ENCODE peak calls at places on chromosomes 3 and 15, in eight cellular contexts. R is CD8-positive, alpha-beta T cell; S is substantia nigra; K is CD4-positive, alpha-beta T cell; X is CD4-positive, alpha-beta memory T cell; N is upper lobe of right lung; F is pancreas; H is HCT116. J is an unnamed sample.

GRCh38 chr15:31403096-31403495 is 76.5 kb downstream of the KLF13 start:
- DNase-seq in R (no peak), S (no peak), K (no peak), X (no peak), N (no peak), F (no peak), H (no peak), J (no peak)

GRCh38 chr3:15713364-15713763 is 84.4 kb downstream of the ANKRD28 start:
- DNase-seq in R (no peak), S (no peak), K (no peak), X (no peak), N (no peak), F (no peak), H (no peak), J (no peak)

GRCh38 chr15:23687143-23687470 is at the start of gene NDN:
- DNase-seq in R (no peak), S (peak; percentile 26), K (no peak), X (no peak), N (peak; percentile 78), F (peak; percentile 66), H (no peak), J (no peak)

GRCh38 chr3:148227534-148227933 is 470.2 kb upstream of the AGTR1 start:
- DNase-seq in R (no peak), S (no peak), K (no peak), X (no peak), N (no peak), F (no peak), H (no peak), J (no peak)

GRCh38 chr15:70291295-70291694 is 193.6 kb upstream of the TLE3 start:
- DNase-seq in R (no peak), S (no peak), K (no peak), X (no peak), N (peak; percentile 55), F (no peak), H (no peak), J (no peak)

GRCh38 chr3:154792828-154793227 is 287.3 kb upstream of the MME start:
- DNase-seq in R (no peak), S (no peak), K (no peak), X (no peak), N (no peak), F (no peak), H (no peak), J (no peak)

GRCh38 chr3:195532858-195533257 is 10.3 kb downstream of the PPP1R2 start:
- DNase-seq in R (no peak), S (no peak), K (no peak), X (no peak), N (no peak), F (no peak), H (no peak), J (no peak)

GRCh38 chr3:13025090-13025489 is 48.1 kb downstream of the IQSEC1 start:
- DNase-seq in R (no peak), S (peak; percentile 48), K (no peak), X (no peak), N (peak; percentile 72), F (peak; percentile 14), H (peak; percentile 4), J (no peak)

GRCh38 chr3:4999626-5000184 is 20.5 kb downstream of the BHLHE40 start:
- DNase-seq in R (no peak), S (no peak), K (no peak), X (no peak), N (no peak), F (no peak), H (no peak), J (no peak)

GRCh38 chr3:5194801-5195509 is 7.4 kb downstream of the EDEM1 start:
- DNase-seq in R (no peak), S (no peak), K (peak; percentile 30), X (peak; percentile 52), N (no peak), F (no peak), H (peak; percentile 72), J (peak; percentile 79)

GRCh38 chr15:39585871-39586301 is 5.0 kb downstream of the THBS1 start:
- DNase-seq in R (no peak), S (no peak), K (no peak), X (no peak), N (no peak), F (no peak), H (no peak), J (no peak)

GRCh38 chr15:43521419-43521818 is 4.0 kb downstream of the MAP1A start:
- DNase-seq in R (no peak), S (no peak), K (no peak), X (no peak), N (peak; percentile 33), F (no peak), H (no peak), J (no peak)

GRCh38 chr3:101680466-101680865 is 3.5 kb upstream of the ZBTB11 start:
- DNase-seq in R (no peak), S (no peak), K (no peak), X (no peak), N (no peak), F (no peak), H (no peak), J (no peak)

GRCh38 chr3:46395210-46395661 is 11.6 kb downstream of the CCR5AS start:
- DNase-seq in R (no peak), S (no peak), K (no peak), X (no peak), N (no peak), F (no peak), H (no peak), J (no peak)

GRCh38 chr3:182879031-182879611 is 85.8 kb downstream of the ATP11B start:
- DNase-seq in R (no peak), S (no peak), K (no peak), X (no peak), N (no peak), F (no peak), H (no peak), J (no peak)

GRCh38 chr3:73094127-73094526 is 32.7 kb downstream of the EBLN2 start:
- DNase-seq in R (no peak), S (no peak), K (no peak), X (no peak), N (no peak), F (no peak), H (peak; percentile 34), J (no peak)

GRCh38 chr15:99105516-99106341 is 849 bp downstream of the SYNM start:
- DNase-seq in R (peak; percentile 52), S (peak; percentile 47), K (peak; percentile 25), X (peak; percentile 27), N (no peak), F (peak; percentile 46), H (no peak), J (no peak)

GRCh38 chr15:91970142-91970541 is 116.6 kb downstream of the SLCO3A1 start:
- DNase-seq in R (no peak), S (peak; percentile 53), K (no peak), X (no peak), N (no peak), F (no peak), H (no peak), J (no peak)

GRCh38 chr15:63896336-63897115 is 62.8 kb upstream of the HERC1 start:
- DNase-seq in R (no peak), S (no peak), K (peak; percentile 17), X (no peak), N (peak; percentile 56), F (no peak), H (no peak), J (no peak)

DNA sequence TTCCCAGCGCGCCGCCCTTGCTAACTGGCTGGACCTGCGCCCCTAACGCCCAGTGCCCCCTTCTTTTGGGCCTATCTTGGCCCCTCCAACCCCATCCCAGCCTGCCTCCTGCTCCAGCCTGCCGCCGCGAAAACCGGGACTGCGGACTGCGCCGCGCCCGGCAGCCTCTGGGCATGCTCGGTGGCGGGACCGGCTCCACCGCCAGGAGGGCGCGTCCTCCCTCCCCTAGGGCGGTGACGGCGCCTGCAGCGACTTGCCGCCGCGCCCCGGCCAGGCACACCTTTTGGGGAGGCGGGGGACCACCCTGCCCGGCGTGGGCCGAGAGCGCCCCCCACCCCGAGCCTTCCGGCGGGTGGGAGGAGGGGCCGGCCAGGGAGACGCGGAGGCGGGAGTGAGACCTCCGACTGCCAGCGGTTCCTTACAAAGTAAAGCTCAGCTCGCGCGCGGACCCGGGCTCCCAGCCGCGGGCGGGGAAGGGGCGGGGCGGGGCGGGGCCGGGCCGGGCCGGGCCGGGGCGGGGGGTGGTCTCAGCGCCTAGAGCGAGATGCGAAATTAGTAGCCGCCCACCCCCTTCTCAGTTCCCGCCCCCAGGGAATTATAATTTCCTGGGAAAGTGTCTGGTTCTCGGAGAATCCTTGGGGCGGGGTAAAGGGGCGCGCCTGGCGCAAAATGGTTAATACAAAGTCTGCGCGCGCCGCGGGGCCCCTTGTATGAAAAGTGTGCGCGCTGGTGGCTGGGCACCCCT is 225.0 kb upstream of the IL12A start:
- DNase-seq in R (no peak), S (peak; percentile 76), K (no peak), X (no peak), N (peak; percentile 91), F (peak; percentile 50), H (peak; percentile 71), J (no peak)
- H3K27ac ChIP-seq in R (no peak overlapping the region), S (peak overlapping the region; percentile 96), K (no peak overlapping the region), X (no peak overlapping the region), N (peak overlapping the region; percentile 91), F (peak overlapping the region; percentile 73), H (peak overlapping the region; percentile 86), J (peak overlapping the region; percentile 86)

GRCh38 chr3:48558446-48559134 is 2.0 kb upstream of the PFKFB4 start:
- DNase-seq in R (no peak), S (peak; percentile 37), K (no peak), X (no peak), N (peak; percentile 86), F (no peak), H (no peak), J (no peak)
- H3K27ac ChIP-seq in R (no peak overlapping the region), S (peak overlapping the region; percentile 70), K (no peak overlapping the region), X (no peak overlapping the region), N (peak overlapping the region; percentile 42), F (no peak overlapping the region), H (peak overlapping the region; percentile 19), J (peak overlapping the region; percentile 19)

GRCh38 chr15:73996939-73997338 is 2.4 kb downstream of the PML start:
- DNase-seq in R (no peak), S (peak; percentile 10), K (no peak), X (peak; percentile 39), N (no peak), F (no peak), H (no peak), J (no peak)
- H3K27ac ChIP-seq in R (peak overlapping the region; percentile 24), S (no peak overlapping the region), K (peak overlapping the region; percentile 78), X (peak overlapping the region; percentile 89), N (peak overlapping the region; percentile 85), F (peak overlapping the region; percentile 18), H (no peak overlapping the region), J (peak overlapping the region; percentile 60)

GRCh38 chr3:66425566-66425965 is 75.3 kb downstream of the LRIG1 start:
- DNase-seq in R (no peak), S (no peak), K (no peak), X (no peak), N (no peak), F (no peak), H (no peak), J (no peak)

GRCh38 chr3:66426135-66426534 is 74.7 kb downstream of the LRIG1 start:
- DNase-seq in R (no peak), S (no peak), K (no peak), X (no peak), N (no peak), F (no peak), H (no peak), J (no peak)

GRCh38 chr3:66427951-66428350 is 72.9 kb downstream of the LRIG1 start:
- DNase-seq in R (no peak), S (no peak), K (no peak), X (no peak), N (no peak), F (no peak), H (no peak), J (no peak)

GRCh38 chr3:66428733-66429132 is 72.1 kb downstream of the LRIG1 start:
- DNase-seq in R (no peak), S (peak; percentile 52), K (no peak), X (no peak), N (no peak), F (peak; percentile 87), H (no peak), J (peak; percentile 67)

GRCh38 chr3:66427352-66427751 is 73.5 kb downstream of the LRIG1 start:
- DNase-seq in R (no peak), S (no peak), K (no peak), X (no peak), N (no peak), F (no peak), H (no peak), J (no peak)
- H3K27ac ChIP-seq in R (no peak overlapping the region), S (no peak overlapping the region), K (no peak overlapping the region), X (no peak overlapping the region), N (no peak overlapping the region), F (peak overlapping the region; percentile 86), H (no peak overlapping the region), J (no peak overlapping the region)